ENCODE peak calls at places on chromosomes 7 and 10, in five cellular contexts. Q, H, D, Y and L are unnamed samples. For H3K9me3, the result is how much of the 10 kb centered on the place peaks cover.

GRCh38 chr10:51301644-51302043 is 227.4 kb downstream of the PRKG1 start:
- DNase-seq in Q (peak), D (no peak), Y (no peak), H (no peak), L (no peak)

GRCh38 chr10:104138131-104138530 is 16.2 kb downstream of the SFR1 start:
- DNase-seq in Y (no peak), Q (no peak), H (no peak), D (no peak), L (no peak)

GRCh38 chr7:124101173-124101768 is 68.4 kb upstream of the TMEM229A start:
- DNase-seq in Q (peak), D (peak), H (no peak), Y (no peak), L (peak)

GRCh38 chr7:94436018-94436604 is 41.4 kb downstream of the COL1A2 start:
- DNase-seq in Y (peak), Q (peak), D (peak), H (peak), L (peak)

GRCh38 chr10:109592391-109592790 is 330.9 kb downstream of the XPNPEP1 start:
- DNase-seq in H (no peak), Y (no peak), Q (no peak), D (no peak), L (no peak)

GRCh38 chr7:121244120-121244865 is 84.5 kb upstream of the WNT16 start:
- DNase-seq in Y (no peak), Q (no peak), H (no peak), D (no peak), L (no peak)

GRCh38 chr7:68461430-68461829 is 1136.8 kb upstream of the AUTS2 start:
- DNase-seq in D (no peak), Y (no peak), Q (no peak), H (no peak), L (no peak)

GRCh38 chr10:64648915-64649314 is 1127.7 kb downstream of the REEP3 start:
- DNase-seq in D (no peak), Q (no peak), Y (no peak), H (peak), L (no peak)

GRCh38 chr7:130008941-130009847 is 42.0 kb downstream of the ZC3HC1 start:
- DNase-seq in H (peak), Y (no peak), D (no peak), Q (peak), L (peak)

GRCh38 chr7:155984028-155984607 is 171.9 kb upstream of the SHH start:
- DNase-seq in Y (no peak), Q (no peak), D (no peak), H (peak), L (no peak)

GRCh38 chr10:6928531-6929080 is 348.5 kb upstream of the PRKCQ start:
- DNase-seq in H (no peak), Q (peak), Y (no peak), D (peak), L (no peak)

DNA sequence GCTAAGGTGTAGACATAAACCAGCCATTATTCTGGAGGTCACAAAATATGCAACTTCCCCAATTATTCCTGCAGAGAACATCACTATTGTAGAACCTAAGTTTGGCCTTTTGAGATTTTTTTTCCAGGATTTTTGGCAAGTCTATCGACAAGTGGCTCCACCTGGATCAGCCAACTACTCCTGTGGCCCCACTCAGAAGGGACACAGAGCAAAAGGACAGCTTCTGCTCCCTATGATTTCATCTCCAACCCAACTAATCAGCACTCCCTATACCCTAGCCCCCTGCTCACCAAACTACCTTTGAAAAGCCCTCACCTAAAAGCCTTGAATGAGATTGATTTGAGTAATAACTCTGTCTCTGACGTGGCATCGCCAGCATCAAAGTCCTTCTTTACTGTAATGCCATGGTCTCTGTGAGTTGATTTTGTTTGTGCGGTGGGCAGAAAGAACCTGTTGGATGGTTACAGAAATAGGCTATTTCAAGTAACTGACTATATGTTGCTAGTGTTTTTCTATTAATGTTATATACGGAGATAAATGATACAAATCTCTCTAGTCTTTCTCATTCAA is 13.7 kb upstream of the CROT start:
- DNase-seq in H (no peak), Q (no peak), D (no peak), Y (no peak), L (no peak)
- H3K9me3 ChIP-seq in H (under half), Q (under half), D (half or more), Y (under half), L (under half)

DNA sequence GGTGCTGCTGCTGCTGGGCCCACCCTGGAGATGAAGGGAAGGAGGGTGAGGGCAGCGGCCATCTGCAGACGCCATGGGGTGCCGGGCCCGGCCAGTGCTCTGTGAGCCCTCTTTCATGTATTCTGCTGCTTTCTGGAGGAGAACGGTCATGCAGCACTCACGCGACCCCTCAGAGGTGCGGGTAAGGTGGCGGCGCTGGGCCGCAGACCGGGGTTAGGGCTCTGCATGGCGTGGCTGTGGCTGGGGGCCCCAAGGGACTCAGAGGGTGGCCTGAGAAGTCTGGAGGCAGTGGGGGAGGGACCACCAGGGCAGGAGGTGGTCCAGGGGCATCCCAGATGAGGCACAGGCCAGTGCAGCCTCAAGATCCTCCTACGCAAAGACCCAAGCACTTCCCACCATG is 275.5 kb downstream of the ELFN1 start:
- DNase-seq in Y (no peak), Q (no peak), H (no peak), D (no peak), L (no peak)
- H2BK12ac ChIP-seq in Y (no peak), Q (no peak), H (no peak), D (no peak), L (no peak)

GRCh38 chr10:131251146-131251541 is 60.4 kb downstream of the TCERG1L start:
- DNase-seq in D (no peak), Y (no peak), Q (no peak), H (peak), L (no peak)
- H3K9me3 ChIP-seq in D (under half), Y (under half), Q (under half), H (under half), L (under half)

DNA sequence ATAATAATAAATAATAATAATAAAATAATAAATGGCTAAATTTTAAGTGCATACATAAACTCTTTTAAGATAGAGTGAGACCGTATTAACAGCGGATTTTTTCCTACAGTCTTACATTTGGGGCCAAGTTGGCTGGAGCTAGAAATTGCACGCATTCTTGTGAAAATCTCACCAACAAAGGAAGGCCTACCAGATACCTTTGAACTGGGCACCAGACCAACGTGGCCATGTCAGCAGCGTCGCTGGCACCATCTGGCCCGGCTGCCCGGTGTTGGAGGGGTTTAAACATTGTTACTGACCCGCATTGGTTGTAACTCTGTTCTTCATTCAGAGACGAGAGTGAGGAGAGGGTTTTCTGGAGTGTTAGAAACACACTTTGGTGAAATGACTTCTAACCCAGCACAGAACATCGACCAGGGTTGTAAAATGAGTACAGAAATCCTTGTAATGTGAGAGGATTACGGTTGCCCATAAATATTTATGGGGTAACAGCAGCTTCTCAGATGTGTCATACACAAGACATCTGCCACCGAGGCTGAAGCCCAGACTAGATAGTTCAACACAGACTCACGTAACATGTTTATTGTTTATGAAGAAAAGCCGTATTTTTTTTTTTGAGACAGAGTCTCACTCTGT is 34.6 kb upstream of the UNCX start:
- DNase-seq in D (no peak), H (no peak), Y (no peak), Q (peak), L (peak)
- H2BK12ac ChIP-seq in D (no peak), H (no peak), Y (no peak), Q (no peak), L (no peak)

DNA sequence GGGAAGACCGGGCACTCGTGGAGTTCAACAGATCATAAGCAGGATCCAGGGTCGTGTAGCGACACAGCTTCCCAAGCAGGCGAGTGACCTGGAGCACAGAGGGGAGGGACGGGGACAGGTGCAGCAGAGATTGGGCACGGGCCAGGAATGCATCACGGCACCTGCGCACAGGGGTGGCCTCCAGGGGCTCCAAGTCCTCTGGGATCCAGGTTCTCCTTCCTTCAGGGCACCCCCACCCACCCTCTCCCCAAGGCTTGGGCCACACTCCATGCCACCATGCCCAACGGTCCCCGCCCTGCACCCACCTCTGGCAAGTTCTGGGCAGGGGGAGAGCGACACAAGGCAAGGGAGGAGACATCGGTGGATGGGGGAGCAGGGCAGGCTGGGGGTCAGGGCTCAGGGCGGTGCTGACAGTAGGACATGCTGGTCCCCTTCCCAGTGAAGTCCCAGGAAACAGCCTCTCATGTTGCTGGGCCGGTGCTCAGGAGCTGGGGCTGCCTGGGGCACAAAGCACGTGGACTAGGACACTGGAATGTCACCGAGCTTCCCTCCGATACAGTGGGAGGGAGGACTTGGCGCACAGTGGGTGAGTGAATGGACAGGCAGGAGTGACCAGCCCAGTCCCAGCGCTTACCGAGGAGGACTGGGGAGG is 597.3 kb downstream of the PTPRN2 start:
- DNase-seq in H (no peak), Q (no peak), Y (no peak), D (no peak), L (no peak)
- H3K9me3 ChIP-seq in H (under half), Q (under half), Y (under half), D (under half), L (under half)

GRCh38 chr10:118980135-118980865 is 49.2 kb upstream of the NANOS1 start:
- DNase-seq in Y (no peak), Q (no peak), D (no peak), H (peak), L (no peak)

GRCh38 chr10:118980870-118981269 is 48.6 kb upstream of the NANOS1 start:
- DNase-seq in H (peak), Q (peak), Y (no peak), D (no peak), L (no peak)

GRCh38 chr10:118981946-118982345 is 47.6 kb upstream of the NANOS1 start:
- DNase-seq in H (peak), D (no peak), Y (no peak), Q (no peak), L (no peak)

GRCh38 chr10:118983263-118983662 is 46.3 kb upstream of the NANOS1 start:
- DNase-seq in Y (no peak), H (peak), Q (no peak), D (no peak), L (no peak)

DNA sequence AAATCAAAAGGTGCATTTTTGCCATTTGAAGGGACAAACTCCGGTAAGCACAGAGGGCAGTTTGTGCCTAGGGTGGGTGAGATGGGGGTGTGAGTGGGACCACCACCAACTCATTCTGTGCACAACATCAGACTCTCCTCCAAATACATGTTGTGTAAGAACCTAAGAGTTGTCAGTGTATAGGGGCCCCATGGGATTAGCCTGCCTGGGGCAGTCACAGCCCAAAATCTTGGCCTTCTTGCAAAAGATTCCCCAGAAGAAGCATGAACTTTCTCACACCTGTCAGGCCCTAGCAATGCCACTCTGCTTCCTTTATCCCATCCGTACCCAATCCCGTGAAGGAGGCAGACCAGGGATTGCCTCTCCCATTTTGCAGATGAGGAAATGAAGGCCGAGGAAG is 47.1 kb upstream of the NANOS1 start:
- DNase-seq in Q (no peak), D (no peak), H (peak), Y (no peak), L (no peak)
- H2BK12ac ChIP-seq in Q (no peak), D (no peak), H (no peak), Y (no peak), L (no peak)